ENCODE peak calls at places on chromosomes 5 and 9, in ten cellular contexts. One of them, this sample, is unnamed.

GRCh38 chr9:92328225-92328624 is 2.5 kb downstream of the CENPP start:
- DNase-seq in cardiac muscle cell: peak
- DNase-seq in stimulated activated CD8-positive, alpha-beta memory T cell treated with anti-CD3 and anti-CD28 coated beads, Interleukin-12 subunit alpha, Interleukin-12 subunit beta, amount 100 ng/mL, for 4 hours: no peak
- DNase-seq in nephron progenitor cell: no peak
- DNase-seq in heart right ventricle: no peak
- DNase-seq in midbrain: no peak
- DNase-seq in choroid plexus epithelial cell: peak
- DNase-seq in brain microvascular endothelial cell: peak
- DNase-seq in HEK293T: peak
- DNase-seq in stimulated activated naive B cell treated with anti-CD40 and anti-IgM and Interleukin-4, amounts not matched to agents 10 μg/mL and 1 μg/mL and 100 μg/mL, for 72 hours: no peak
- DNase-seq in this sample: peak

GRCh38 chr5:172283862-172284274 is 304 bp upstream of the UBTD2 start:
- DNase-seq in cardiac muscle cell: peak
- DNase-seq in nephron progenitor cell: peak
- DNase-seq in HEK293T: peak
- DNase-seq in choroid plexus epithelial cell: peak
- DNase-seq in midbrain: peak
- DNase-seq in stimulated activated CD8-positive, alpha-beta memory T cell treated with anti-CD3 and anti-CD28 coated beads, Interleukin-12 subunit alpha, Interleukin-12 subunit beta, amount 100 ng/mL, for 4 hours: peak
- DNase-seq in stimulated activated naive B cell treated with anti-CD40 and anti-IgM and Interleukin-4, amounts not matched to agents 10 μg/mL and 1 μg/mL and 100 μg/mL, for 72 hours: peak
- DNase-seq in heart right ventricle: peak
- DNase-seq in brain microvascular endothelial cell: peak
- DNase-seq in this sample: peak

GRCh38 chr9:128026255-128027165 is 40.6 kb downstream of the NAIF1 start:
- DNase-seq in brain microvascular endothelial cell: no peak
- DNase-seq in nephron progenitor cell: peak
- DNase-seq in stimulated activated CD8-positive, alpha-beta memory T cell treated with anti-CD3 and anti-CD28 coated beads, Interleukin-12 subunit alpha, Interleukin-12 subunit beta, amount 100 ng/mL, for 4 hours: peak
- DNase-seq in stimulated activated naive B cell treated with anti-CD40 and anti-IgM and Interleukin-4, amounts not matched to agents 10 μg/mL and 1 μg/mL and 100 μg/mL, for 72 hours: peak
- DNase-seq in midbrain: no peak
- DNase-seq in choroid plexus epithelial cell: peak
- DNase-seq in cardiac muscle cell: peak
- DNase-seq in heart right ventricle: no peak
- DNase-seq in HEK293T: no peak
- DNase-seq in this sample: no peak

GRCh38 chr5:116595498-116595897 is 20.9 kb upstream of the SEMA6A start:
- DNase-seq in stimulated activated naive B cell treated with anti-CD40 and anti-IgM and Interleukin-4, amounts not matched to agents 10 μg/mL and 1 μg/mL and 100 μg/mL, for 72 hours: no peak
- DNase-seq in heart right ventricle: no peak
- DNase-seq in cardiac muscle cell: no peak
- DNase-seq in choroid plexus epithelial cell: no peak
- DNase-seq in stimulated activated CD8-positive, alpha-beta memory T cell treated with anti-CD3 and anti-CD28 coated beads, Interleukin-12 subunit alpha, Interleukin-12 subunit beta, amount 100 ng/mL, for 4 hours: no peak
- DNase-seq in HEK293T: no peak
- DNase-seq in midbrain: no peak
- DNase-seq in nephron progenitor cell: no peak
- DNase-seq in brain microvascular endothelial cell: no peak
- DNase-seq in this sample: no peak

GRCh38 chr9:112819635-112820496 is 69.3 kb downstream of the SNX30 start:
- DNase-seq in choroid plexus epithelial cell: peak
- DNase-seq in midbrain: peak
- DNase-seq in brain microvascular endothelial cell: peak
- DNase-seq in cardiac muscle cell: peak
- DNase-seq in heart right ventricle: peak
- DNase-seq in stimulated activated CD8-positive, alpha-beta memory T cell treated with anti-CD3 and anti-CD28 coated beads, Interleukin-12 subunit alpha, Interleukin-12 subunit beta, amount 100 ng/mL, for 4 hours: no peak
- DNase-seq in nephron progenitor cell: peak
- DNase-seq in HEK293T: peak
- DNase-seq in stimulated activated naive B cell treated with anti-CD40 and anti-IgM and Interleukin-4, amounts not matched to agents 10 μg/mL and 1 μg/mL and 100 μg/mL, for 72 hours: no peak
- DNase-seq in this sample: peak

GRCh38 chr5:42929871-42930270 is 110.2 kb downstream of the ANXA2R start:
- DNase-seq in brain microvascular endothelial cell: no peak
- DNase-seq in stimulated activated CD8-positive, alpha-beta memory T cell treated with anti-CD3 and anti-CD28 coated beads, Interleukin-12 subunit alpha, Interleukin-12 subunit beta, amount 100 ng/mL, for 4 hours: no peak
- DNase-seq in cardiac muscle cell: peak
- DNase-seq in midbrain: no peak
- DNase-seq in stimulated activated naive B cell treated with anti-CD40 and anti-IgM and Interleukin-4, amounts not matched to agents 10 μg/mL and 1 μg/mL and 100 μg/mL, for 72 hours: no peak
- DNase-seq in nephron progenitor cell: no peak
- DNase-seq in HEK293T: no peak
- DNase-seq in choroid plexus epithelial cell: no peak
- DNase-seq in heart right ventricle: no peak
- DNase-seq in this sample: no peak

GRCh38 chr5:67577424-67577823 is 380.8 kb upstream of the CD180 start:
- DNase-seq in midbrain: no peak
- DNase-seq in cardiac muscle cell: peak
- DNase-seq in choroid plexus epithelial cell: peak
- DNase-seq in HEK293T: no peak
- DNase-seq in stimulated activated naive B cell treated with anti-CD40 and anti-IgM and Interleukin-4, amounts not matched to agents 10 μg/mL and 1 μg/mL and 100 μg/mL, for 72 hours: no peak
- DNase-seq in stimulated activated CD8-positive, alpha-beta memory T cell treated with anti-CD3 and anti-CD28 coated beads, Interleukin-12 subunit alpha, Interleukin-12 subunit beta, amount 100 ng/mL, for 4 hours: no peak
- DNase-seq in nephron progenitor cell: no peak
- DNase-seq in heart right ventricle: no peak
- DNase-seq in brain microvascular endothelial cell: no peak
- DNase-seq in this sample: no peak

GRCh38 chr9:98575379-98576346 is 133.1 kb downstream of the GABBR2 start:
- DNase-seq in cardiac muscle cell: peak
- DNase-seq in choroid plexus epithelial cell: peak
- DNase-seq in HEK293T: no peak
- DNase-seq in heart right ventricle: no peak
- DNase-seq in stimulated activated CD8-positive, alpha-beta memory T cell treated with anti-CD3 and anti-CD28 coated beads, Interleukin-12 subunit alpha, Interleukin-12 subunit beta, amount 100 ng/mL, for 4 hours: no peak
- DNase-seq in midbrain: no peak
- DNase-seq in nephron progenitor cell: no peak
- DNase-seq in stimulated activated naive B cell treated with anti-CD40 and anti-IgM and Interleukin-4, amounts not matched to agents 10 μg/mL and 1 μg/mL and 100 μg/mL, for 72 hours: peak
- DNase-seq in brain microvascular endothelial cell: peak
- DNase-seq in this sample: peak

GRCh38 chr5:94908889-94909480 is 290.5 kb downstream of the SLF1 start:
- DNase-seq in nephron progenitor cell: peak
- DNase-seq in stimulated activated CD8-positive, alpha-beta memory T cell treated with anti-CD3 and anti-CD28 coated beads, Interleukin-12 subunit alpha, Interleukin-12 subunit beta, amount 100 ng/mL, for 4 hours: no peak
- DNase-seq in heart right ventricle: no peak
- DNase-seq in stimulated activated naive B cell treated with anti-CD40 and anti-IgM and Interleukin-4, amounts not matched to agents 10 μg/mL and 1 μg/mL and 100 μg/mL, for 72 hours: no peak
- DNase-seq in cardiac muscle cell: peak
- DNase-seq in brain microvascular endothelial cell: peak
- DNase-seq in midbrain: peak
- DNase-seq in HEK293T: peak
- DNase-seq in choroid plexus epithelial cell: peak
- DNase-seq in this sample: peak

GRCh38 chr5:28914302-28914701 is 1875.9 kb upstream of the CDH9 start:
- DNase-seq in stimulated activated naive B cell treated with anti-CD40 and anti-IgM and Interleukin-4, amounts not matched to agents 10 μg/mL and 1 μg/mL and 100 μg/mL, for 72 hours: no peak
- DNase-seq in stimulated activated CD8-positive, alpha-beta memory T cell treated with anti-CD3 and anti-CD28 coated beads, Interleukin-12 subunit alpha, Interleukin-12 subunit beta, amount 100 ng/mL, for 4 hours: no peak
- DNase-seq in heart right ventricle: no peak
- DNase-seq in brain microvascular endothelial cell: no peak
- DNase-seq in HEK293T: no peak
- DNase-seq in midbrain: no peak
- DNase-seq in nephron progenitor cell: no peak
- DNase-seq in cardiac muscle cell: no peak
- DNase-seq in choroid plexus epithelial cell: no peak
- DNase-seq in this sample: no peak

GRCh38 chr9:33524431-33524947 is 438 bp downstream of the ANKRD18B start:
- DNase-seq in choroid plexus epithelial cell: no peak
- DNase-seq in stimulated activated naive B cell treated with anti-CD40 and anti-IgM and Interleukin-4, amounts not matched to agents 10 μg/mL and 1 μg/mL and 100 μg/mL, for 72 hours: no peak
- DNase-seq in stimulated activated CD8-positive, alpha-beta memory T cell treated with anti-CD3 and anti-CD28 coated beads, Interleukin-12 subunit alpha, Interleukin-12 subunit beta, amount 100 ng/mL, for 4 hours: no peak
- DNase-seq in cardiac muscle cell: no peak
- DNase-seq in HEK293T: peak
- DNase-seq in nephron progenitor cell: peak
- DNase-seq in midbrain: no peak
- DNase-seq in brain microvascular endothelial cell: no peak
- DNase-seq in heart right ventricle: no peak
- DNase-seq in this sample: peak

GRCh38 chr9:82934949-82935348 is 128.0 kb downstream of the RASEF start:
- DNase-seq in stimulated activated naive B cell treated with anti-CD40 and anti-IgM and Interleukin-4, amounts not matched to agents 10 μg/mL and 1 μg/mL and 100 μg/mL, for 72 hours: no peak
- DNase-seq in brain microvascular endothelial cell: peak
- DNase-seq in choroid plexus epithelial cell: peak
- DNase-seq in stimulated activated CD8-positive, alpha-beta memory T cell treated with anti-CD3 and anti-CD28 coated beads, Interleukin-12 subunit alpha, Interleukin-12 subunit beta, amount 100 ng/mL, for 4 hours: no peak
- DNase-seq in cardiac muscle cell: peak
- DNase-seq in midbrain: no peak
- DNase-seq in nephron progenitor cell: no peak
- DNase-seq in HEK293T: peak
- DNase-seq in heart right ventricle: no peak
- DNase-seq in this sample: peak

GRCh38 chr5:153636713-153637112 is 146.2 kb downstream of the GRIA1 start:
- DNase-seq in cardiac muscle cell: no peak
- DNase-seq in stimulated activated CD8-positive, alpha-beta memory T cell treated with anti-CD3 and anti-CD28 coated beads, Interleukin-12 subunit alpha, Interleukin-12 subunit beta, amount 100 ng/mL, for 4 hours: no peak
- DNase-seq in stimulated activated naive B cell treated with anti-CD40 and anti-IgM and Interleukin-4, amounts not matched to agents 10 μg/mL and 1 μg/mL and 100 μg/mL, for 72 hours: no peak
- DNase-seq in midbrain: no peak
- DNase-seq in choroid plexus epithelial cell: no peak
- DNase-seq in heart right ventricle: no peak
- DNase-seq in brain microvascular endothelial cell: no peak
- DNase-seq in HEK293T: no peak
- DNase-seq in nephron progenitor cell: no peak
- DNase-seq in this sample: no peak

GRCh38 chr5:113474100-113474700 is 14.1 kb downstream of the MCC start:
- DNase-seq in nephron progenitor cell: no peak
- DNase-seq in cardiac muscle cell: peak
- DNase-seq in brain microvascular endothelial cell: no peak
- DNase-seq in stimulated activated CD8-positive, alpha-beta memory T cell treated with anti-CD3 and anti-CD28 coated beads, Interleukin-12 subunit alpha, Interleukin-12 subunit beta, amount 100 ng/mL, for 4 hours: no peak
- DNase-seq in HEK293T: no peak
- DNase-seq in stimulated activated naive B cell treated with anti-CD40 and anti-IgM and Interleukin-4, amounts not matched to agents 10 μg/mL and 1 μg/mL and 100 μg/mL, for 72 hours: no peak
- DNase-seq in midbrain: no peak
- DNase-seq in heart right ventricle: no peak
- DNase-seq in choroid plexus epithelial cell: no peak
- DNase-seq in this sample: no peak

GRCh38 chr5:149666212-149666852 is 63.8 kb upstream of the PPARGC1B start:
- DNase-seq in stimulated activated naive B cell treated with anti-CD40 and anti-IgM and Interleukin-4, amounts not matched to agents 10 μg/mL and 1 μg/mL and 100 μg/mL, for 72 hours: no peak
- DNase-seq in nephron progenitor cell: no peak
- DNase-seq in choroid plexus epithelial cell: peak
- DNase-seq in cardiac muscle cell: peak
- DNase-seq in stimulated activated CD8-positive, alpha-beta memory T cell treated with anti-CD3 and anti-CD28 coated beads, Interleukin-12 subunit alpha, Interleukin-12 subunit beta, amount 100 ng/mL, for 4 hours: no peak
- DNase-seq in midbrain: no peak
- DNase-seq in HEK293T: no peak
- DNase-seq in brain microvascular endothelial cell: peak
- DNase-seq in heart right ventricle: no peak
- DNase-seq in this sample: no peak

GRCh38 chr5:179328291-179328690 is 17.0 kb downstream of the ADAMTS2 start:
- DNase-seq in nephron progenitor cell: no peak
- DNase-seq in choroid plexus epithelial cell: no peak
- DNase-seq in HEK293T: no peak
- DNase-seq in cardiac muscle cell: no peak
- DNase-seq in stimulated activated naive B cell treated with anti-CD40 and anti-IgM and Interleukin-4, amounts not matched to agents 10 μg/mL and 1 μg/mL and 100 μg/mL, for 72 hours: no peak
- DNase-seq in brain microvascular endothelial cell: no peak
- DNase-seq in stimulated activated CD8-positive, alpha-beta memory T cell treated with anti-CD3 and anti-CD28 coated beads, Interleukin-12 subunit alpha, Interleukin-12 subunit beta, amount 100 ng/mL, for 4 hours: no peak
- DNase-seq in midbrain: no peak
- DNase-seq in heart right ventricle: no peak
- DNase-seq in this sample: no peak

GRCh38 chr5:34490501-34491250 is 165.5 kb upstream of the RAI14 start:
- DNase-seq in heart right ventricle: no peak
- DNase-seq in choroid plexus epithelial cell: peak
- DNase-seq in nephron progenitor cell: peak
- DNase-seq in stimulated activated CD8-positive, alpha-beta memory T cell treated with anti-CD3 and anti-CD28 coated beads, Interleukin-12 subunit alpha, Interleukin-12 subunit beta, amount 100 ng/mL, for 4 hours: no peak
- DNase-seq in brain microvascular endothelial cell: no peak
- DNase-seq in stimulated activated naive B cell treated with anti-CD40 and anti-IgM and Interleukin-4, amounts not matched to agents 10 μg/mL and 1 μg/mL and 100 μg/mL, for 72 hours: no peak
- DNase-seq in midbrain: no peak
- DNase-seq in HEK293T: peak
- DNase-seq in cardiac muscle cell: peak
- DNase-seq in this sample: peak

GRCh38 chr5:34503379-34504346 is 152.5 kb upstream of the RAI14 start:
- DNase-seq in brain microvascular endothelial cell: no peak
- DNase-seq in heart right ventricle: no peak
- DNase-seq in stimulated activated naive B cell treated with anti-CD40 and anti-IgM and Interleukin-4, amounts not matched to agents 10 μg/mL and 1 μg/mL and 100 μg/mL, for 72 hours: no peak
- DNase-seq in choroid plexus epithelial cell: no peak
- DNase-seq in stimulated activated CD8-positive, alpha-beta memory T cell treated with anti-CD3 and anti-CD28 coated beads, Interleukin-12 subunit alpha, Interleukin-12 subunit beta, amount 100 ng/mL, for 4 hours: no peak
- DNase-seq in midbrain: peak
- DNase-seq in HEK293T: no peak
- DNase-seq in nephron progenitor cell: no peak
- DNase-seq in cardiac muscle cell: no peak
- DNase-seq in this sample: no peak

GRCh38 chr9:90167920-90168319 is 474.7 kb downstream of the DIRAS2 start:
- DNase-seq in HEK293T: no peak
- DNase-seq in midbrain: no peak
- DNase-seq in stimulated activated CD8-positive, alpha-beta memory T cell treated with anti-CD3 and anti-CD28 coated beads, Interleukin-12 subunit alpha, Interleukin-12 subunit beta, amount 100 ng/mL, for 4 hours: no peak
- DNase-seq in nephron progenitor cell: no peak
- DNase-seq in stimulated activated naive B cell treated with anti-CD40 and anti-IgM and Interleukin-4, amounts not matched to agents 10 μg/mL and 1 μg/mL and 100 μg/mL, for 72 hours: no peak
- DNase-seq in choroid plexus epithelial cell: no peak
- DNase-seq in cardiac muscle cell: no peak
- DNase-seq in heart right ventricle: no peak
- DNase-seq in brain microvascular endothelial cell: no peak
- DNase-seq in this sample: no peak

GRCh38 chr9:112753725-112754124 is 3.2 kb downstream of the SNX30 start:
- DNase-seq in stimulated activated CD8-positive, alpha-beta memory T cell treated with anti-CD3 and anti-CD28 coated beads, Interleukin-12 subunit alpha, Interleukin-12 subunit beta, amount 100 ng/mL, for 4 hours: no peak
- DNase-seq in midbrain: no peak
- DNase-seq in heart right ventricle: no peak
- DNase-seq in cardiac muscle cell: peak
- DNase-seq in nephron progenitor cell: no peak
- DNase-seq in stimulated activated naive B cell treated with anti-CD40 and anti-IgM and Interleukin-4, amounts not matched to agents 10 μg/mL and 1 μg/mL and 100 μg/mL, for 72 hours: no peak
- DNase-seq in brain microvascular endothelial cell: peak
- DNase-seq in HEK293T: no peak
- DNase-seq in choroid plexus epithelial cell: peak
- DNase-seq in this sample: no peak

GRCh38 chr5:73419414-73420390 is 28.9 kb downstream of the FOXD1 start:
- DNase-seq in stimulated activated CD8-positive, alpha-beta memory T cell treated with anti-CD3 and anti-CD28 coated beads, Interleukin-12 subunit alpha, Interleukin-12 subunit beta, amount 100 ng/mL, for 4 hours: no peak
- DNase-seq in stimulated activated naive B cell treated with anti-CD40 and anti-IgM and Interleukin-4, amounts not matched to agents 10 μg/mL and 1 μg/mL and 100 μg/mL, for 72 hours: no peak
- DNase-seq in heart right ventricle: no peak
- DNase-seq in HEK293T: no peak
- DNase-seq in brain microvascular endothelial cell: peak
- DNase-seq in midbrain: no peak
- DNase-seq in choroid plexus epithelial cell: peak
- DNase-seq in nephron progenitor cell: peak
- DNase-seq in cardiac muscle cell: peak
- DNase-seq in this sample: peak

GRCh38 chr5:37637165-37637845 is 202.5 kb downstream of the GDNF start:
- DNase-seq in stimulated activated naive B cell treated with anti-CD40 and anti-IgM and Interleukin-4, amounts not matched to agents 10 μg/mL and 1 μg/mL and 100 μg/mL, for 72 hours: no peak
- DNase-seq in cardiac muscle cell: no peak
- DNase-seq in HEK293T: no peak
- DNase-seq in stimulated activated CD8-positive, alpha-beta memory T cell treated with anti-CD3 and anti-CD28 coated beads, Interleukin-12 subunit alpha, Interleukin-12 subunit beta, amount 100 ng/mL, for 4 hours: no peak
- DNase-seq in brain microvascular endothelial cell: no peak
- DNase-seq in choroid plexus epithelial cell: peak
- DNase-seq in midbrain: no peak
- DNase-seq in heart right ventricle: no peak
- DNase-seq in nephron progenitor cell: no peak
- DNase-seq in this sample: no peak

GRCh38 chr5:174535691-174536090 is 188.7 kb upstream of the MSX2 start:
- DNase-seq in cardiac muscle cell: no peak
- DNase-seq in stimulated activated naive B cell treated with anti-CD40 and anti-IgM and Interleukin-4, amounts not matched to agents 10 μg/mL and 1 μg/mL and 100 μg/mL, for 72 hours: no peak
- DNase-seq in nephron progenitor cell: no peak
- DNase-seq in HEK293T: no peak
- DNase-seq in midbrain: no peak
- DNase-seq in stimulated activated CD8-positive, alpha-beta memory T cell treated with anti-CD3 and anti-CD28 coated beads, Interleukin-12 subunit alpha, Interleukin-12 subunit beta, amount 100 ng/mL, for 4 hours: no peak
- DNase-seq in heart right ventricle: no peak
- DNase-seq in brain microvascular endothelial cell: peak
- DNase-seq in choroid plexus epithelial cell: peak
- DNase-seq in this sample: no peak

This sample was measured in SJCRH30.